ENCODE peak calls at places on chromosomes 1 and 21, in five cellular contexts. One of them, this sample, is unnamed.

GRCh38 chr1:167086033-167086432 is 4.1 kb downstream of the GPA33 start:
- DNase-seq in neural progenitor cell: no peak
- DNase-seq in left ventricle myocardium inferior: no peak
- DNase-seq in aorta: no peak
- DNase-seq in neuronal stem cell: no peak
- DNase-seq in this sample: no peak

GRCh38 chr1:22753396-22754083 is 42.9 kb downstream of the EPHB2 start:
- DNase-seq in left ventricle myocardium inferior: no peak
- DNase-seq in neural progenitor cell: no peak
- DNase-seq in neuronal stem cell: no peak
- DNase-seq in aorta: no peak
- DNase-seq in this sample: no peak

GRCh38 chr1:202084791-202085681 is 37.7 kb upstream of the GPR37L1 start:
- DNase-seq in neural progenitor cell: peak; percentile 66
- DNase-seq in neuronal stem cell: no peak
- DNase-seq in aorta: no peak
- DNase-seq in left ventricle myocardium inferior: no peak
- DNase-seq in this sample: peak; percentile 78

GRCh38 chr1:27357281-27358037 is 9.3 kb downstream of the MAP3K6 start:
- DNase-seq in left ventricle myocardium inferior: peak; percentile 76
- DNase-seq in neural progenitor cell: peak; percentile 85
- DNase-seq in neuronal stem cell: peak; percentile 69
- DNase-seq in aorta: peak; percentile 92
- DNase-seq in this sample: peak; percentile 65

GRCh38 chr21:15066231-15066577 is 1.4 kb upstream of the NRIP1 start:
- DNase-seq in neural progenitor cell: no peak
- DNase-seq in neuronal stem cell: no peak
- DNase-seq in left ventricle myocardium inferior: no peak
- DNase-seq in aorta: no peak
- DNase-seq in this sample: no peak

GRCh38 chr1:31101147-31101502 is 35.6 kb upstream of the PUM1 start:
- DNase-seq in aorta: no peak
- DNase-seq in neuronal stem cell: no peak
- DNase-seq in left ventricle myocardium inferior: no peak
- DNase-seq in neural progenitor cell: no peak
- DNase-seq in this sample: no peak

GRCh38 chr1:109516872-109517271 is 7.3 kb upstream of the AMIGO1 start:
- DNase-seq in left ventricle myocardium inferior: no peak
- DNase-seq in aorta: no peak
- DNase-seq in neural progenitor cell: no peak
- DNase-seq in neuronal stem cell: no peak
- DNase-seq in this sample: no peak

GRCh38 chr1:219670426-219671149 is 57.7 kb upstream of the ZC3H11B start:
- DNase-seq in aorta: no peak
- DNase-seq in left ventricle myocardium inferior: peak; percentile 75
- DNase-seq in neuronal stem cell: no peak
- DNase-seq in neural progenitor cell: no peak
- DNase-seq in this sample: no peak

GRCh38 chr1:35031103-35031452 is 667 bp downstream of the ZMYM6 start:
- DNase-seq in left ventricle myocardium inferior: no peak
- DNase-seq in aorta: no peak
- DNase-seq in neuronal stem cell: no peak
- DNase-seq in neural progenitor cell: peak; percentile 43
- DNase-seq in this sample: no peak

GRCh38 chr1:221644663-221645258 is 97.1 kb downstream of the DUSP10 start:
- DNase-seq in neural progenitor cell: no peak
- DNase-seq in left ventricle myocardium inferior: no peak
- DNase-seq in neuronal stem cell: no peak
- DNase-seq in aorta: no peak
- DNase-seq in this sample: no peak

GRCh38 chr1:112826217-112826944 is 111.2 kb upstream of the PPM1J start:
- DNase-seq in aorta: no peak
- DNase-seq in neuronal stem cell: no peak
- DNase-seq in left ventricle myocardium inferior: no peak
- DNase-seq in neural progenitor cell: no peak
- DNase-seq in this sample: no peak

GRCh38 chr1:95440511-95440910 is 206.5 kb downstream of the RWDD3 start:
- DNase-seq in neuronal stem cell: no peak
- DNase-seq in aorta: no peak
- DNase-seq in left ventricle myocardium inferior: no peak
- DNase-seq in neural progenitor cell: no peak
- DNase-seq in this sample: peak; percentile 51

GRCh38 chr1:198794498-198794897 is 155.7 kb downstream of the PTPRC start:
- DNase-seq in aorta: no peak
- DNase-seq in neuronal stem cell: no peak
- DNase-seq in left ventricle myocardium inferior: no peak
- DNase-seq in neural progenitor cell: no peak
- DNase-seq in this sample: no peak

GRCh38 chr1:166166701-166167394 is at the start of gene FAM78B:
- DNase-seq in left ventricle myocardium inferior: peak; percentile 84
- DNase-seq in aorta: peak; percentile 84
- DNase-seq in neuronal stem cell: peak; percentile 51
- DNase-seq in neural progenitor cell: peak; percentile 81
- DNase-seq in this sample: peak; percentile 20

GRCh38 chr21:25567472-25567871 is 39.8 kb downstream of the MRPL39 start:
- DNase-seq in aorta: no peak
- DNase-seq in neural progenitor cell: no peak
- DNase-seq in left ventricle myocardium inferior: no peak
- DNase-seq in neuronal stem cell: no peak
- DNase-seq in this sample: no peak

GRCh38 chr1:36094621-36095061 is 5.9 kb downstream of the ADPRS start:
- DNase-seq in left ventricle myocardium inferior: no peak
- DNase-seq in neural progenitor cell: no peak
- DNase-seq in neuronal stem cell: no peak
- DNase-seq in aorta: peak; percentile 46
- DNase-seq in this sample: no peak

GRCh38 chr1:201946224-201946908 is at the start of gene LMOD1:
- DNase-seq in aorta: peak; percentile 96
- DNase-seq in neural progenitor cell: peak; percentile 95
- DNase-seq in left ventricle myocardium inferior: peak; percentile 80
- DNase-seq in neuronal stem cell: peak; percentile 86
- DNase-seq in this sample: peak; percentile 83

GRCh38 chr1:228515200-228515834 is 28.1 kb downstream of the RNF187 start:
- DNase-seq in neuronal stem cell: peak; percentile 33
- DNase-seq in neural progenitor cell: peak; percentile 57
- DNase-seq in aorta: no peak
- DNase-seq in left ventricle myocardium inferior: no peak
- DNase-seq in this sample: no peak

GRCh38 chr1:94636625-94637024 is 95.1 kb upstream of the F3 start:
- DNase-seq in neuronal stem cell: no peak
- DNase-seq in aorta: no peak
- DNase-seq in neural progenitor cell: no peak
- DNase-seq in left ventricle myocardium inferior: no peak
- DNase-seq in this sample: no peak

GRCh38 chr1:85134583-85135455 is 66.0 kb downstream of the SYDE2 start:
- DNase-seq in left ventricle myocardium inferior: no peak
- DNase-seq in neuronal stem cell: no peak
- DNase-seq in neural progenitor cell: no peak
- DNase-seq in aorta: no peak
- DNase-seq in this sample: no peak

GRCh38 chr1:76075188-76075489 is 593 bp downstream of the ST6GALNAC3 start:
- DNase-seq in neuronal stem cell: no peak
- DNase-seq in left ventricle myocardium inferior: no peak
- DNase-seq in aorta: no peak
- DNase-seq in neural progenitor cell: no peak
- DNase-seq in this sample: no peak
- H3K27ac ChIP-seq in neuronal stem cell: no peak overlapping the region
- H3K27ac ChIP-seq in left ventricle myocardium inferior: peak overlapping the region; percentile 86
- H3K27ac ChIP-seq in aorta: no peak overlapping the region
- H3K27ac ChIP-seq in neural progenitor cell: no peak overlapping the region
- H3K27ac ChIP-seq in this sample: peak overlapping the region; percentile 82

DNA sequence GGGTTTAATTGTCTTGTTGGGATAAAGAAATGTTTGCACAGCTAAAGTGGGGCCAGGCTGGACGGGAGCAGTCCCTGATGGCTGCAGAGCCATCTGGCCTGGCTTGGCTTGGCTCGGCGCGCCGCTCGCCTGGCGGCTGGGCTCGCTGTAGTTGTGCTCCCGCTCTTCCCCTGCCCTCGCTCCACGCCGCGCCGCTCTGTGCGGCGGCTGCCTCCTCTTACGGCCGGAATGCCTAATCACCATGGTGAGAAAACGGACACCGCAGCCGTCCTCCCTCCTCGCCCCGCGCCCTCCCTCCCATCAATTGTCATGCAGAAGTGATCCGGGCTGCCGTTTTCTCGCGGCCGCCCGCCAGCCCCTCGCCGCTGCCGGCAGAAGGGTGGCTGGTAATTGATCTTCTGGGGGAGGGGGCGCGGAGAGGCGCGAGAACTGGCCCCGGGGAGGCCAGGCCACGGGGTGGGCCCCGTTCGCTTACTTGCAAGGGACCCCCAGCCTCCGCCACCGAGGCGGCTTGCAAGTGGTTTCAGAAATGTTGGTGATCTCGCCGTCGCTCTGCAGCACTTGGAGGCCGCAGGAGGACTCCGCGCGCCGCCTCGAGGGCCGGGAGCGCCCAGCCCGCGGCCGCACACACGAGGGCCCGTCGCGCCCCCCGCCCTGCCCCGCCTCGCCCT is 12.4 kb downstream of the RNF220 start:
- DNase-seq in aorta: peak; percentile 85
- DNase-seq in neuronal stem cell: peak; percentile 86
- DNase-seq in left ventricle myocardium inferior: peak; percentile 40
- DNase-seq in neural progenitor cell: peak; percentile 95
- DNase-seq in this sample: no peak
- H3K4me3 ChIP-seq in aorta: no peak overlapping the region
- H3K4me3 ChIP-seq in neuronal stem cell: peak overlapping the region; percentile 35
- H3K4me3 ChIP-seq in left ventricle myocardium inferior: peak overlapping the region; percentile 65
- H3K4me3 ChIP-seq in neural progenitor cell: peak overlapping the region; percentile 47
- H3K4me3 ChIP-seq in this sample: peak overlapping the region; percentile 58

DNA sequence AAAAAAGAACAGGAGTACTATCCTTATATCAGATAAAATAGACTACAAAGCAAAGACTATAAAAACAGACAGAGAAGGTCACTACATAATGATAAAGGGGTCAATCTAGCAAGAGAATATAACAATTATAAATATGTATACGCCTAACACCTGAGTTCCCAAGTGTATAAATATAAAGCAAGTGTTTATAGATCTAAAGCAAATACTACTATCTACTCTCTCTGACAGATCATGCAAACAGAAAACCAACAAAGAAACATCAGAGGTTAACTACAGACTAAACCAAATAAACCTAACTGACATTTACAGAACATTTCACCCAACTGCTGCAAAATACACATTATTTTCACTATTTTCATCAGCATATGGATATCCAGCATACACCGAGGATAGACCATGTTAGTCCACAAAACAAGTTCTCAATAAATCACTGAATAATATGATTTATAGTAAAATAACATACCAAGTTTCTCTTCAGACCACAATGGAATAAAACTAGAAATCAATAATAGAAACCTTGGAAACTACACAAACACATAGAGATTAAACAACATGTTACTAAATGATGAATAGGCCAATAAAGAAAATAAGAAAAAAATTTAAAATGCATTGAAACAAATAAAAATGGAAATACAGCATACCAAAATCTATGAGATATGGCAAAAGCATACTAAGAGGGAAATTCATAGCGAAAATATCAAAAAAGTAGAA is 22.7 kb downstream of the UCHL5 start:
- DNase-seq in neural progenitor cell: no peak
- DNase-seq in left ventricle myocardium inferior: no peak
- DNase-seq in neuronal stem cell: no peak
- DNase-seq in aorta: no peak
- DNase-seq in this sample: no peak
- H3K27ac ChIP-seq in neural progenitor cell: no peak overlapping the region
- H3K27ac ChIP-seq in left ventricle myocardium inferior: no peak overlapping the region
- H3K27ac ChIP-seq in neuronal stem cell: no peak overlapping the region
- H3K27ac ChIP-seq in aorta: no peak overlapping the region
- H3K27ac ChIP-seq in this sample: no peak overlapping the region

DNA sequence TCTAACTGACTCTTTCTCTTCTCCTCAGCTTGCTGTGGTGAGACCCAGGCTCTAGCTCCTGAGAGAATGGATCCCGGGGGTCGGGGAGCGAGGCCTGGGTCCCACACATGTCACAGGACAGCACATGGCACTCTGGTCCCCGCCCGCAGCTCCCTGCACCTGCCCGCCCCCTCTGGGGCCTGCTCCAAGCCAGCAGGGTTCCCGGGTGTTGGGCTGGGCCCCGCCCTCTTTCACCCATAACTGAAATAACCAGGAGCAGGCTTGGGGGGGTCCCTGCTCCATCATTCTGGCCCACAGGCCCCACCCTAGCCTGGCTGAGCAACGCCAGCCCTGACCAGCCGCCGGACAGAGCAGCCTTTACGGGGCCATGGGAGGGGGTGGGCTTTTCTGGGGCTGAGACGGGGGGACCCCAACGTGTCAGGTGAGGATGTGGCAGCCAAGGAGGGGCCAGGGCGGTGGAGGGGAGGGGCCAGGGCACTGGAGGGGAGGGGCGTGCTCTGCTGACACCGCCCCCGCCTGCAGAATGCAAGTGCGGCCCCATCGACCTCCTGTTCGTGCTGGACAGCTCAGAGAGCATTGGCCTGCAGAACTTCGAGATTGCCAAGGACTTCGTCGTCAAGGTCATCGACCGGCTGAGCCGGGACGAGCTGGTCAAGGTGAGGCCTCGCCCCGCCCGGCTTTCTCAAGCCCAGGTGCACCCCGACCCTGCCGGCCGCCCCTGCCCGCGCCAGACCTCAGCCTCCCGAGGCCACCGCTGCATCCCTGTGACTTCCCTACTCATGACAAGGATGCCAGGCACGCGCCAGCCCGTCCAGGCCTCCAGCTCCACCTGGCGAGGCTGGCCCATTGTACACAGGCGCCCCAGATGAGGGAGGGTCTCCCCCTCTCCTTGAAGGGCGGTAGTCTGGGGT is 19.4 kb downstream of the COL6A1 start:
- DNase-seq in left ventricle myocardium inferior: peak; percentile 16
- DNase-seq in neuronal stem cell: no peak
- DNase-seq in aorta: no peak
- DNase-seq in neural progenitor cell: no peak
- DNase-seq in this sample: peak; percentile 49
- H3K4me3 ChIP-seq in left ventricle myocardium inferior: no peak overlapping the region
- H3K4me3 ChIP-seq in neuronal stem cell: no peak overlapping the region
- H3K4me3 ChIP-seq in aorta: no peak overlapping the region
- H3K4me3 ChIP-seq in neural progenitor cell: no peak overlapping the region
- H3K4me3 ChIP-seq in this sample: no peak overlapping the region

GRCh38 chr1:204432708-204433107 is 21.1 kb upstream of the PPP1R15B start:
- DNase-seq in neuronal stem cell: no peak
- DNase-seq in left ventricle myocardium inferior: no peak
- DNase-seq in neural progenitor cell: no peak
- DNase-seq in aorta: no peak
- DNase-seq in this sample: no peak
- H3K27ac ChIP-seq in neuronal stem cell: no peak overlapping the region
- H3K27ac ChIP-seq in left ventricle myocardium inferior: no peak overlapping the region
- H3K27ac ChIP-seq in neural progenitor cell: no peak overlapping the region
- H3K27ac ChIP-seq in aorta: no peak overlapping the region
- H3K27ac ChIP-seq in this sample: no peak overlapping the region

This sample was measured in breast epithelium.